ENCODE peak calls at places on chromosomes 2 and 18, in five cellular contexts. One of them, this sample, is unnamed.

GRCh38 chr2:226609361-226609760 is 190.3 kb downstream of the IRS1 start:
- DNase-seq in GM12878: no peak
- DNase-seq in GM06990: no peak
- DNase-seq in upper lobe of right lung: no peak
- DNase-seq in H1: no peak
- DNase-seq in this sample: no peak

GRCh38 chr2:239539083-239539775 is 138.4 kb upstream of the HDAC4 start:
- DNase-seq in GM12878: no peak
- DNase-seq in GM06990: no peak
- DNase-seq in upper lobe of right lung: no peak
- DNase-seq in H1: no peak
- DNase-seq in this sample: no peak

GRCh38 chr2:4272261-4272858 is 569.0 kb downstream of the DCDC2C start:
- DNase-seq in GM12878: no peak
- DNase-seq in GM06990: no peak
- DNase-seq in upper lobe of right lung: no peak
- DNase-seq in H1: no peak
- DNase-seq in this sample: no peak

GRCh38 chr2:195477248-195477995 is 179.6 kb upstream of the SLC39A10 start:
- DNase-seq in GM12878: no peak
- DNase-seq in GM06990: no peak
- DNase-seq in upper lobe of right lung: no peak
- DNase-seq in H1: no peak
- DNase-seq in this sample: no peak

GRCh38 chr2:112077814-112078213 is 22.7 kb downstream of the TMEM87B start:
- DNase-seq in GM12878: no peak
- DNase-seq in GM06990: no peak
- DNase-seq in upper lobe of right lung: no peak
- DNase-seq in H1: no peak
- DNase-seq in this sample: no peak

GRCh38 chr2:71291398-71291797 is 40.2 kb upstream of the ZNF638 start:
- DNase-seq in GM12878: no peak
- DNase-seq in GM06990: no peak
- DNase-seq in upper lobe of right lung: no peak
- DNase-seq in H1: no peak
- DNase-seq in this sample: no peak

GRCh38 chr2:64586883-64587481 is 62.9 kb downstream of the AFTPH start:
- DNase-seq in GM12878: no peak
- DNase-seq in GM06990: peak
- DNase-seq in upper lobe of right lung: no peak
- DNase-seq in H1: no peak
- DNase-seq in this sample: no peak

GRCh38 chr2:86441789-86442641 is 844 bp downstream of the KDM3A start:
- DNase-seq in GM12878: peak
- DNase-seq in GM06990: peak
- DNase-seq in upper lobe of right lung: peak
- DNase-seq in H1: peak
- DNase-seq in this sample: peak

GRCh38 chr2:79960035-79960725 is 344.4 kb downstream of the LRRTM1 start:
- DNase-seq in GM12878: no peak
- DNase-seq in GM06990: no peak
- DNase-seq in upper lobe of right lung: no peak
- DNase-seq in H1: no peak
- DNase-seq in this sample: no peak

GRCh38 chr2:167749641-167750040 is 497.8 kb downstream of the STK39 start:
- DNase-seq in GM12878: no peak
- DNase-seq in GM06990: no peak
- DNase-seq in upper lobe of right lung: no peak
- DNase-seq in H1: no peak
- DNase-seq in this sample: no peak

GRCh38 chr2:71891719-71892118 is 255.9 kb downstream of the CYP26B1 start:
- DNase-seq in GM12878: no peak
- DNase-seq in GM06990: no peak
- DNase-seq in upper lobe of right lung: no peak
- DNase-seq in H1: no peak
- DNase-seq in this sample: no peak

GRCh38 chr18:60675801-60676200 is 303.2 kb upstream of the MC4R start:
- DNase-seq in GM12878: no peak
- DNase-seq in GM06990: no peak
- DNase-seq in upper lobe of right lung: no peak
- DNase-seq in H1: no peak
- DNase-seq in this sample: no peak

GRCh38 chr18:63317982-63318881 is 1.3 kb downstream of the BCL2 start:
- DNase-seq in GM12878: no peak
- DNase-seq in GM06990: peak
- DNase-seq in upper lobe of right lung: peak
- DNase-seq in H1: peak
- DNase-seq in this sample: peak

GRCh38 chr2:74538881-74539339 is 9.2 kb downstream of the HTRA2 start:
- DNase-seq in GM12878: peak
- DNase-seq in GM06990: no peak
- DNase-seq in upper lobe of right lung: peak
- DNase-seq in H1: no peak
- DNase-seq in this sample: no peak

GRCh38 chr2:17803492-17803891 is 12.8 kb upstream of the MSGN1 start:
- DNase-seq in GM12878: no peak
- DNase-seq in GM06990: no peak
- DNase-seq in upper lobe of right lung: no peak
- DNase-seq in H1: no peak
- DNase-seq in this sample: no peak

GRCh38 chr2:18842836-18843235 is 253.5 kb upstream of the NT5C1B start:
- DNase-seq in GM12878: no peak
- DNase-seq in GM06990: no peak
- DNase-seq in upper lobe of right lung: no peak
- DNase-seq in H1: no peak
- DNase-seq in this sample: no peak

GRCh38 chr18:62505669-62506494 is 16.9 kb upstream of the ZCCHC2 start:
- DNase-seq in GM12878: peak
- DNase-seq in GM06990: peak
- DNase-seq in upper lobe of right lung: no peak
- DNase-seq in H1: no peak
- DNase-seq in this sample: no peak

GRCh38 chr18:28716321-28716720 is 539.4 kb upstream of the CDH2 start:
- DNase-seq in GM12878: no peak
- DNase-seq in GM06990: no peak
- DNase-seq in upper lobe of right lung: no peak
- DNase-seq in H1: no peak
- DNase-seq in this sample: no peak

GRCh38 chr2:208466133-208466919 is 59.7 kb downstream of the PTH2R start:
- DNase-seq in GM12878: no peak
- DNase-seq in GM06990: no peak
- DNase-seq in upper lobe of right lung: no peak
- DNase-seq in H1: peak
- DNase-seq in this sample: no peak

GRCh38 chr2:38806407-38807071 is 28.5 kb downstream of the GEMIN6 start:
- DNase-seq in GM12878: no peak
- DNase-seq in GM06990: no peak
- DNase-seq in upper lobe of right lung: no peak
- DNase-seq in H1: no peak
- DNase-seq in this sample: no peak

GRCh38 chr18:29309352-29309751 is 1132.4 kb upstream of the CDH2 start:
- DNase-seq in GM12878: no peak
- DNase-seq in GM06990: no peak
- DNase-seq in upper lobe of right lung: no peak
- DNase-seq in H1: no peak
- DNase-seq in this sample: no peak

GRCh38 chr18:54284535-54284934 is 15.2 kb downstream of the POLI start:
- DNase-seq in GM12878: no peak
- DNase-seq in GM06990: no peak
- DNase-seq in upper lobe of right lung: no peak
- DNase-seq in H1: no peak
- DNase-seq in this sample: no peak

GRCh38 chr2:240420206-240420899 is 15.1 kb upstream of the GPC1 start:
- DNase-seq in GM12878: no peak
- DNase-seq in GM06990: no peak
- DNase-seq in upper lobe of right lung: peak
- DNase-seq in H1: no peak
- DNase-seq in this sample: peak

GRCh38 chr2:17757321-17757720 is 3.4 kb downstream of the GEN1 start:
- DNase-seq in GM12878: no peak
- DNase-seq in GM06990: no peak
- DNase-seq in upper lobe of right lung: no peak
- DNase-seq in H1: no peak
- DNase-seq in this sample: no peak

GRCh38 chr2:16622399-16622968 is 43.1 kb downstream of the CYRIA start:
- DNase-seq in GM12878: no peak
- DNase-seq in GM06990: no peak
- DNase-seq in upper lobe of right lung: no peak
- DNase-seq in H1: no peak
- DNase-seq in this sample: no peak

GRCh38 chr18:657311-657997 is at the start of gene TYMS:
- DNase-seq in GM12878: no peak
- DNase-seq in GM06990: peak
- DNase-seq in upper lobe of right lung: peak
- DNase-seq in H1: peak
- DNase-seq in this sample: peak

GRCh38 chr18:13934058-13934457 is 18.7 kb upstream of the MC2R start:
- DNase-seq in GM12878: no peak
- DNase-seq in GM06990: no peak
- DNase-seq in upper lobe of right lung: no peak
- DNase-seq in H1: peak
- DNase-seq in this sample: no peak
- TF ChIP-seq CTCF in GM12878: no peak
- TF ChIP-seq CTCF in GM06990: no peak
- TF ChIP-seq CTCF in upper lobe of right lung: no peak
- TF ChIP-seq CTCF in H1: no peak
- TF ChIP-seq CTCF in this sample: no peak

GRCh38 chr18:35949903-35950627 is 22.4 kb upstream of the RMP24 start:
- DNase-seq in GM12878: no peak
- DNase-seq in GM06990: peak
- DNase-seq in upper lobe of right lung: peak
- DNase-seq in H1: peak
- DNase-seq in this sample: peak

GRCh38 chr18:35953688-35954087 is 18.8 kb upstream of the RMP24 start:
- DNase-seq in GM12878: no peak
- DNase-seq in GM06990: no peak
- DNase-seq in upper lobe of right lung: no peak
- DNase-seq in H1: no peak
- DNase-seq in this sample: no peak

GRCh38 chr18:35948080-35948479 is 24.4 kb upstream of the RMP24 start:
- DNase-seq in GM12878: no peak
- DNase-seq in GM06990: no peak
- DNase-seq in upper lobe of right lung: no peak
- DNase-seq in H1: no peak
- DNase-seq in this sample: no peak

GRCh38 chr18:35949090-35949489 is 23.4 kb upstream of the RMP24 start:
- DNase-seq in GM12878: no peak
- DNase-seq in GM06990: no peak
- DNase-seq in upper lobe of right lung: no peak
- DNase-seq in H1: no peak
- DNase-seq in this sample: no peak

DNA sequence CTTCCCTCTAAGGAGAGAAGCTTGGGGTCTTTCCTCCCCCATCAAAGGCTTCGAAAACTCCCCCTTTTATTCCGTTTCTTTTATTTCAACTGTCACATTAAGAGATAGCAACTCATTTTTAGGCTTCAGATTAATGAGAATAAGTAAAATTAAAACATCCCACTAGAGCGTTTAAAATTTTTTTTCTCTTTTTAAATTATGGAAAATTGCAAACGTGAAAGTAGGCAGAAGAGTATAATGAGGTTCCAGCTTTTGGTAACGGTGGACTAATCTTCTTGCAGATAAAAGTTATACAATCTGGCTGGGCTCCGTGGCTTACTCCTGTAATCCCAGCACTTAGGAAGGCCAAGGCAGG is 21.9 kb upstream of the RMP24 start:
- DNase-seq in GM12878: no peak
- DNase-seq in GM06990: no peak
- DNase-seq in upper lobe of right lung: no peak
- DNase-seq in H1: no peak
- DNase-seq in this sample: no peak
- TF ChIP-seq CTCF in GM12878: no peak
- TF ChIP-seq CTCF in GM06990: no peak
- TF ChIP-seq CTCF in upper lobe of right lung: no peak
- TF ChIP-seq CTCF in H1: no peak
- TF ChIP-seq CTCF in this sample: peak

DNA sequence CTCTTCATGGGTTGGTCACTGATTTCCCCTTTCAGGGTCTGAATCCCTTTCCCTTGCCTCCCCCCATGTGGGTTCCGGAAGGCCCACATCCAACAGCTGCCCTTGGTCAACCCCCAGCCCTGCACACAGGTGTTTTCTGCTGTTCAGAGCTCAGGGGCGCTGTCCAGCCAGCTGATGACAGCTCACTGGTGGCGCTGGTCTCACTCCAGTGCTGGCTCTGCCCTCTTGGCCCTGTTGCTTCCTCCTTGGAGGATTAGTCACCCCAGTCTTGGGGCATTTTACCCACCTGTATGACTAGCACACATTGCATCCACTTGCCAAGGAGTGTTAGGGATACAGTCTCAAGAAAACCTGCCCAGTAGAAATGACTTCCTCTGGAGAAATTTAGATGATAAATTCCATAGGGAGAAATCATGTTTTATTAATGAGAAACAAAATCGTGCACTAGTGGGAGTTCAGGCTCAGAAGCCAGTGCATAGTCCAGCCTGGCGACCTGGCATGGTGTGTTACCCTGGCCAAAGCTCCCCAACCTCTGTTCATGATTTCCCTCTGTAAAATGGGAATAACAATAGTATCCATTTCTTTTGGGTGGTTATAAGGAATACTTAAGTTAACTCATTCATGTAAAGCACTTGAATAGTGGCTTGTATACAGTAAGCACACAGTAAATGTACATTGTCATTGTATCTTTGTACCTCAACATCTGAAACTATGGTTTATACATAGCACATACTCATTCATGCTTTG is 21.6 kb downstream of the CRIM1 start:
- DNase-seq in GM12878: no peak
- DNase-seq in GM06990: no peak
- DNase-seq in upper lobe of right lung: peak
- DNase-seq in H1: no peak
- DNase-seq in this sample: no peak
- TF ChIP-seq CTCF in GM12878: no peak
- TF ChIP-seq CTCF in GM06990: no peak
- TF ChIP-seq CTCF in upper lobe of right lung: no peak
- TF ChIP-seq CTCF in H1: no peak
- TF ChIP-seq CTCF in this sample: no peak

DNA sequence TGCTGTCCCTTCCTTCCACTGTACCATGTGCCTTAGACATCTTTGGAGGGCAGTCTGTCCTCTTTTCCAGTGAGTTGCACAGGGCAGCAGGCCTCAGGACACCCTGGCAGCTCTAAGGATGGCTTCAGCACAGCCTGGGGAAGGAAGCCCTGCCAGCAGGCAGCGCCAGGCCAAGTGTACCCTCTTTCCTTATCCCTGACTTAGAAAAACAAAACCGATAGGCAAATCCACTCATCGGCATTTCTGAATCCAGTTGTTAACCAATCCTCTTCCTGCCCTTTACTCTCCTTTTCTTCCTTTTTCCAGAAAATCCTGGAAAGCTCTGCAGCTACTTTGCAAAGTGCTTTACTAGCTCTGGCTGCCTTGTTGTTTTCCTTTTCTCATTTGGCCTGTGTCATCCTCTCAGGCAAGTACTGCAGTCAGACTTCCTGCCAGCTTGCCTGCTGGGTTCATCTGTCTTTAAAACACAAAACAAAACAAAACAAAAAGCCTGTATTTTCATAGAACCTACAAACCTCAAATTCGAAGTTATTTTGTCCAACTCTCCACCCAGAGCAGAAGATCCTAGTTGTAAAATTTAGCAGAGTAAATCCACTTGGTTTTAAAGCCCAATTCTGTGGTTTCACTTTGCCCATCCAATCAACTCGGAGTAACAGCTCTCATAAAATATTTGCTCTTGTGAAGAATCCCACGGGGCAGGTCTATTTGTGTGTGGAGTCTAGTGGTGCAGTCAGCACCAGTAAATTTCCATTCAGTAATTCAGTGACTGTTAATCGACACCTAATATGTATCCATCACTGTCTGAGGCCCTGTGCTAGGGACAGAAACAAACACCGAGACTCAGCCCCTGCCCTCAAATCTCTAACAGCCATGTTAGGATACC is 45.2 kb downstream of the PCBP1 start:
- DNase-seq in GM12878: no peak
- DNase-seq in GM06990: peak
- DNase-seq in upper lobe of right lung: no peak
- DNase-seq in H1: no peak
- DNase-seq in this sample: no peak
- TF ChIP-seq CTCF in GM12878: no peak
- TF ChIP-seq CTCF in GM06990: no peak
- TF ChIP-seq CTCF in upper lobe of right lung: no peak
- TF ChIP-seq CTCF in H1: no peak
- TF ChIP-seq CTCF in this sample: no peak

This sample was measured in activated B cell treated with CpG ODN at 0.5 μM for 24 hours.